ENCODE peak calls at places on chromosomes 5 and 9, in nine cellular contexts. G is GM23248; Y is SJSA1; E is tibial nerve; O is CD4-positive, alpha-beta memory T cell; T is IMR-90; P is HepG2; C is fibroblast of lung; B is astrocyte. H is an unnamed sample.
A peak's percentile ranks its signal among the peaks of the same experiment; 100 is the strongest.

GRCh38 chr5:53479045-53479655 is 1.3 kb upstream of the FST start:
- DNase-seq in G (no peak), Y (no peak), E (no peak), O (no peak), T (peak; percentile 48), P (peak; percentile 37), C (no peak), B (peak; percentile 17), H (no peak)

GRCh38 chr5:111834926-111835599 is 78.1 kb upstream of the NREP start:
- DNase-seq in G (peak; percentile 60), Y (no peak), E (no peak), O (no peak), T (peak; percentile 32), P (no peak), C (peak; percentile 39), B (peak; percentile 71), H (no peak)

GRCh38 chr9:112086627-112087026 is 88.5 kb downstream of the SUSD1 start:
- DNase-seq in G (peak; percentile 68), Y (no peak), E (no peak), O (no peak), T (peak; percentile 43), P (peak; percentile 7), C (peak; percentile 44), B (no peak), H (no peak)

GRCh38 chr5:90338712-90339372 is 70.7 kb downstream of the CETN3 start:
- DNase-seq in G (no peak), Y (no peak), E (no peak), O (no peak), T (no peak), P (no peak), C (no peak), B (no peak), H (no peak)

GRCh38 chr5:123105882-123106281 is 16.8 kb downstream of the PRDM6 start:
- DNase-seq in G (no peak), Y (no peak), E (no peak), O (no peak), T (no peak), P (no peak), C (no peak), B (no peak), H (no peak)

GRCh38 chr9:136090768-136091581 is 4.1 kb downstream of the NACC2 start:
- DNase-seq in G (no peak), Y (no peak), E (no peak), O (no peak), T (no peak), P (no peak), C (no peak), B (no peak), H (no peak)

GRCh38 chr5:123359866-123360569 is 63.2 kb downstream of the CEP120 start:
- DNase-seq in G (peak; percentile 2), Y (no peak), E (peak; percentile 15), O (no peak), T (no peak), P (no peak), C (peak; percentile 80), B (no peak), H (no peak)

GRCh38 chr5:41102341-41102740 is 31.2 kb upstream of the MROH2B start:
- DNase-seq in G (no peak), Y (no peak), E (no peak), O (no peak), T (no peak), P (no peak), C (no peak), B (no peak), H (no peak)

GRCh38 chr5:72855821-72856220 is 39.4 kb downstream of the TNPO1 start:
- DNase-seq in G (peak; percentile 39), Y (no peak), E (no peak), O (no peak), T (no peak), P (no peak), C (no peak), B (no peak), H (no peak)

GRCh38 chr5:180259260-180259611 is 32.6 kb downstream of the MAPK9 start:
- DNase-seq in G (no peak), Y (no peak), E (no peak), O (no peak), T (peak; percentile 1), P (no peak), C (peak; percentile 1), B (peak; percentile 12), H (no peak)

GRCh38 chr9:94865599-94866456 is 139.3 kb downstream of the AOPEP start:
- DNase-seq in G (peak; percentile 67), Y (peak; percentile 46), E (no peak), O (no peak), T (peak; percentile 84), P (no peak), C (peak; percentile 63), B (peak; percentile 83), H (no peak)

GRCh38 chr5:170450041-170450660 is 53.7 kb upstream of the KCNIP1 start:
- DNase-seq in G (no peak), Y (peak; percentile 36), E (no peak), O (no peak), T (no peak), P (no peak), C (no peak), B (peak; percentile 68), H (no peak)

GRCh38 chr5:170448221-170448620 is 55.6 kb upstream of the KCNIP1 start:
- DNase-seq in G (no peak), Y (peak; percentile 43), E (no peak), O (no peak), T (no peak), P (no peak), C (no peak), B (no peak), H (no peak)

GRCh38 chr5:170449232-170449631 is 54.6 kb upstream of the KCNIP1 start:
- DNase-seq in G (no peak), Y (peak; percentile 30), E (no peak), O (no peak), T (no peak), P (no peak), C (no peak), B (no peak), H (no peak)

GRCh38 chr5:170446365-170446764 is 57.2 kb upstream of the KCNMB1 start:
- DNase-seq in G (no peak), Y (peak; percentile 17), E (no peak), O (no peak), T (no peak), P (no peak), C (no peak), B (no peak), H (no peak)

GRCh38 chr5:170451764-170452365 is 52.0 kb upstream of the KCNIP1 start:
- DNase-seq in G (peak; percentile 93), Y (peak; percentile 31), E (no peak), O (no peak), T (peak; percentile 8), P (no peak), C (peak; percentile 77), B (peak; percentile 62), H (no peak)
- H3K36me3 ChIP-seq in G (no peaks in the 10 kb centered on the region), Y (no peaks in the 10 kb centered on the region), E (no peaks in the 10 kb centered on the region), O (no peaks in the 10 kb centered on the region), T (no peaks in the 10 kb centered on the region), P (no peaks in the 10 kb centered on the region), C (no peaks in the 10 kb centered on the region), B (no peaks in the 10 kb centered on the region), H (no peaks in the 10 kb centered on the region)

GRCh38 chr9:106880863-106881262 is 17.9 kb downstream of the ZNF462 start:
- DNase-seq in G (peak; percentile 54), Y (no peak), E (no peak), O (no peak), T (peak; percentile 82), P (no peak), C (peak; percentile 86), B (peak; percentile 26), H (no peak)

GRCh38 chr9:106880081-106880480 is 17.1 kb downstream of the ZNF462 start:
- DNase-seq in G (no peak), Y (no peak), E (no peak), O (no peak), T (no peak), P (no peak), C (no peak), B (no peak), H (no peak)

GRCh38 chr9:106877345-106877744 is 14.4 kb downstream of the ZNF462 start:
- DNase-seq in G (no peak), Y (no peak), E (no peak), O (no peak), T (no peak), P (no peak), C (no peak), B (no peak), H (no peak)

GRCh38 chr9:106878081-106878837 is 15.3 kb downstream of the ZNF462 start:
- DNase-seq in G (no peak), Y (no peak), E (no peak), O (no peak), T (no peak), P (no peak), C (no peak), B (no peak), H (no peak)

DNA sequence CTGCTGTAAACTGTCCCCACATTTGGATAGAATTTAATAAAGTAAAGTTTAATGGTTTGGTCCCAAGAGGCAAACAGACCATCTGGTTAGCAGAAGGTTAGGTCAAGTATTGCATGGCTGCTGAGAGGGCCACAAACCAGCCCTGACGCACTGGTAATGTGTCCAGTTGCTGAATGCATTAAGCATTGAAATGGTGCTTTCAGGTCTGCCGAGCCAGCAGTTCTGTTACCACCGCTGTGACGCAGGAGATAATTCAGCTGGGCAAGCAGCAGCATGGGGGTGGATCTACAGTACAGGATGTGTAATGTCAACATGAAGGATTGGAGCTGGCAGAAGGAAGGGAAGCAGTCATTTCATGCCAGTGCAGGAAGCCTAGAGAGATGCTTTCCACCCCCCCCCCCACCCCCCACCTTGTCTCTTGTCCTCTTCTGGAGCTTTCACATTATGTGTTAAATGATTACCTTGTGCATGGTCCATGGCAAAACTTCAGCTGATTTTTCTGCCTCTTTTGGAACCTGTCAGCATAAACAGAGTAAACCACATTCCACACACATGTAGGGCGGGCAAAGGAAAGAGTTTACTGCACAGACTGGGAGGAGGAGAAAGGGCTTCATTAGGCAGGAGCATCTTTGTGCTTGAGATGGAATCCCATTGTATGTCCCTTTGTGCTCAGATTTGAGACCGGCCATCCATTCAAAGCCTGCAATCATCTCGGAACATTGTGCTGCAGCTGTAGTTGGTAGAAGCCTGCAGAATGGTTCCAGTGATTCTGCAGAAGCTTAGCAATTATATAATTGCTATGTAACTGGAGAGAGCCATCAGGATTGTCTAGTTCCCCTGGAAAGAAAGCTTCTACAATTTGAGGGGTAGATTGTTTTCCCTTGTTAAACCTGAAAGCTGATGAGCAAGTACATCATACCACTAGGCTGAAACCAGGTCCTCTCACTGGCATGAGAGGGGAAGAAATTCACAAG is 16.3 kb downstream of the ZNF462 start:
- DNase-seq in G (peak; percentile 91), Y (peak; percentile 77), E (peak; percentile 15), O (no peak), T (peak; percentile 99), P (no peak), C (peak; percentile 98), B (peak; percentile 98), H (no peak)
- H3K27ac ChIP-seq in G (peak overlapping the region; percentile 38), Y (peak overlapping the region; percentile 15), E (no peak overlapping the region), O (no peak overlapping the region), T (peak overlapping the region; percentile 22), P (no peak overlapping the region), C (peak overlapping the region; percentile 87), B (no peak overlapping the region), H (no peak overlapping the region)

GRCh38 chr9:113456235-113456634 is 7.3 kb upstream of the RGS3 start:
- DNase-seq in G (peak; percentile 54), Y (no peak), E (no peak), O (no peak), T (peak; percentile 25), P (peak; percentile 41), C (no peak), B (peak; percentile 22), H (no peak)
- H3K36me3 ChIP-seq in G (no peaks in the 10 kb centered on the region), Y (no peaks in the 10 kb centered on the region), E (no peaks in the 10 kb centered on the region), O (no peaks in the 10 kb centered on the region), T (no peaks in the 10 kb centered on the region), P (no peaks in the 10 kb centered on the region), C (no peaks in the 10 kb centered on the region), B (no peaks in the 10 kb centered on the region), H (no peaks in the 10 kb centered on the region)

GRCh38 chr5:142192799-142193428 is 84.3 kb downstream of the NDFIP1 start:
- DNase-seq in G (no peak), Y (no peak), E (no peak), O (no peak), T (no peak), P (no peak), C (peak; percentile 6), B (no peak), H (no peak)
- H3K27ac ChIP-seq in G (no peak overlapping the region), Y (no peak overlapping the region), E (no peak overlapping the region), O (no peak overlapping the region), T (peak overlapping the region; percentile 30), P (no peak overlapping the region), C (no peak overlapping the region), B (no peak overlapping the region), H (no peak overlapping the region)